ENCODE peak calls at places on chromosome 1, in four cellular contexts. A is GM13976, D is brain microvascular endothelial cell, Q is RWPE1. B is an unnamed sample.

GRCh38 chr1:205191617-205192016 is 19.9 kb downstream of the DSTYK start:
- DNase-seq in D (no peak), Q (no peak), A (no peak), B (no peak)

GRCh38 chr1:41455479-41456271 is 28.8 kb downstream of the EDN2 start:
- DNase-seq in Q (peak), D (peak), A (no peak), B (no peak)

GRCh38 chr1:53090227-53091147 is 28.5 kb downstream of the PODN start:
- DNase-seq in A (no peak), Q (no peak), D (no peak), B (no peak)

GRCh38 chr1:55284856-55285255 is 69.7 kb upstream of the USP24 start:
- DNase-seq in A (no peak), D (peak), Q (peak), B (peak)

GRCh38 chr1:154987326-154987725 is 4.2 kb downstream of the FLAD1 start:
- DNase-seq in D (no peak), A (no peak), Q (no peak), B (no peak)

GRCh38 chr1:67853704-67854103 is 20.4 kb upstream of the GNG12 start:
- DNase-seq in D (peak), A (peak), Q (peak), B (peak)

GRCh38 chr1:14106679-14107313 is 406.8 kb downstream of the PRDM2 start:
- DNase-seq in A (no peak), D (no peak), Q (no peak), B (no peak)

GRCh38 chr1:210437781-210438180 is 109.1 kb downstream of the HHAT start:
- DNase-seq in Q (no peak), D (no peak), A (no peak), B (no peak)

GRCh38 chr1:180881806-180882509 is 30.7 kb upstream of the KIAA1614 start:
- DNase-seq in D (no peak), Q (peak), A (peak), B (no peak)

GRCh38 chr1:226686440-226687436 is 52.3 kb downstream of the ITPKB start:
- DNase-seq in A (no peak), Q (no peak), D (no peak), B (peak)

GRCh38 chr1:22031214-22031962 is 21.1 kb upstream of the CDC42 start:
- DNase-seq in Q (no peak), A (no peak), D (no peak), B (peak)

GRCh38 chr1:169943963-169944526 is 50.3 kb upstream of the SCYL3 start:
- DNase-seq in A (no peak), D (no peak), Q (no peak), B (no peak)
- TF ChIP-seq CTCF in A (no peak), D (no peak), Q (no peak), B (no peak)

DNA sequence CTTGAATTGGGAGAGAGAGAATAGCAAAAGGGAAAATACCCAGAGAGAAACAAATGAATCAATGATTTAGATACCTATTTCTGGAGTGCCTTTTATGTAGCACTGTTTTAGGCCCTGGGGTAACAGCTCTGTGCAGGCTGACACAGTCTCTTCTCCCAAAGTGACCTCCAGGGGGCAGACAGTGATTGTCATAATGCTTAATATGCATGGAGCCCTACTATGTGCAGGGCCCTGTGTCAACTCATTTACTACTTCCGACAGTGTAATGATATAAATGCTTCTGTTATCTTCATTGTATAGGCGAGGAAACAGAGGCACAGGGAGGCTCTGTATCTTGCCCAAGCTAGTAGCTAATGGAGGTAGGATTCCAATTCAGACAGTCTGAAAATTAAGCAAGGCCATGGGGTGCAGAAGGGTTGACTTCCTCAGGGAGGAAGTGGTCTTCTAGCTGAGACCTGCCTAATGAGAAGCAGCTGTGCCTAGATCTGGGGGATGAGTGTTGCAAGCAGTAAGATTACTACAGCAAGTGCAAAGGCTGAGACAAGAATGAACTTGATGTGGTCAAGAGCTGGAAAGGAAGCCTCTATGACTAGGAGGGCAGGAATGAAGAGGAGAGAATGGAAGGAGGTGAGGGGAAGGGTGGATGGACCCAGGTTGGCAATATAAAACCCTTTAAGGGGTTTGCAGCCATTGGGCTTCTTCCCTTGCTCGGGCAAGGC is 16.2 kb upstream of the SERINC2 start:
- DNase-seq in Q (peak), D (peak), A (no peak), B (peak)
- TF ChIP-seq CTCF in Q (peak), D (peak), A (no peak), B (peak)

GRCh38 chr1:117122297-117123025 is 912 bp upstream of the TRIM45 start:
- DNase-seq in A (no peak), D (no peak), Q (no peak), B (no peak)
- TF ChIP-seq CTCF in A (no peak), D (no peak), Q (peak), B (no peak)

GRCh38 chr1:29453502-29454240 is 217.3 kb downstream of the PTPRU start:
- DNase-seq in A (peak), Q (peak), D (peak), B (peak)
- TF ChIP-seq CTCF in A (no peak), Q (no peak), D (peak), B (peak)

DNA sequence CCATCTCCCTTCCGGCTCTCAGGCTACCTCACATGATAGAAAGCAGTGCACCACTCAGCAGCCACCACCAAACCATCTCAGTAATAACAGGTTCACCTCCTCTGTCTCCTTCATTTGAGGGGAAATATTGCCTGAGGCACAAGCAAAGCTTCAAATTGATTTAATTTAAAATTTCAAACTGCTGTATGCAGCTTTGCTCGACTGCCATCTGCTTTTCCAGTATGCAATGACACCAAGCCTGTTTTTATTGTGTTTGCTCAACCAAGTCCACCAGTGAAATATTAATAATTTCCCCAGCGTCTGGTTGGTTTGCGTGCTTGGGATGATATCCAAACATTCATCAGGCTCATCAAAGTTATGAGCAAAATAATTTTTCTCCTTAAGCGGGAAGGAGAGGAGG is 552.4 kb upstream of the DAB1 start:
- DNase-seq in D (no peak), A (no peak), Q (no peak), B (no peak)
- TF ChIP-seq CTCF in D (no peak), A (no peak), Q (no peak), B (no peak)

GRCh38 chr1:27559466-27560030 is 44.4 kb downstream of the AHDC1 start:
- DNase-seq in Q (no peak), A (no peak), D (no peak), B (no peak)
- TF ChIP-seq CTCF in Q (no peak), A (no peak), D (no peak), B (no peak)

DNA sequence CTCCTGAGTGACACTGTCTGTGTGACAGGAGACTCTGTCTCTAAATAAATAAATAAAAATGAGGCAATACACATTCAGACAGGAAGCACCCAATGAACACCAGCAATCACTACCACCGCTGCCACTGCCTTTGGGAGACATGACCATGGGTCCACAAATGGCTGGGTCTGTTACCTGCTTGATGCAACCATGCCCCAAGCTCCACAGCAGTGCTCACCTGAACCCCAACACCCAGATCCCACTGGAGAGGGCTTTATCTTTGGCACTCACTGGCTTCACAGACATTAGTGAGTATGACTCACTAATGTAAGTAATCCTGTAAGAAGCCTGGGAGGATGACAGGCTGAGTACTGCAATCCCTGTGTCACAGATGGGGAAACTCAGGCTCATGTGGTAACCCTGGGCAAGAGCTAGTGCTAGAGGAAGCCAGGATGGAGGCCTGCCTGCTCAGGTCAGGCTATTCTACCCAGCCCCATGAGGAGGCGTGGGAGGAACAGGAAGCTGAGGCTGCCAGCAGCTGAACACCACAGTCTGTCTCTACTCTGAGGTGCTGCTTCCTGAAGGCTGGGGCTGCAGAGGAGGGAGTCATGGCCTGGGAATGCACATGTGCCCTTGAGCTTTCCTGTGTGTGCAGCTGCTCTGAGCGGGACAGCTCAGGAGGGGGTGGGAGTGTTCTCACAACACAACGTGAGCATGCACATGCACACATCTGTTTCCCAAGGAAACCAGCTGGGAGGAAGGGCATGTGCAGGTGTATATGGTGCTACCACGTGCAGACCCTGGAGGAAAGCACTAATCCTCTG is 43.0 kb downstream of the SLC9A1 start:
- DNase-seq in Q (peak), D (peak), A (peak), B (peak)
- TF ChIP-seq CTCF in Q (no peak), D (peak), A (peak), B (no peak)

DNA sequence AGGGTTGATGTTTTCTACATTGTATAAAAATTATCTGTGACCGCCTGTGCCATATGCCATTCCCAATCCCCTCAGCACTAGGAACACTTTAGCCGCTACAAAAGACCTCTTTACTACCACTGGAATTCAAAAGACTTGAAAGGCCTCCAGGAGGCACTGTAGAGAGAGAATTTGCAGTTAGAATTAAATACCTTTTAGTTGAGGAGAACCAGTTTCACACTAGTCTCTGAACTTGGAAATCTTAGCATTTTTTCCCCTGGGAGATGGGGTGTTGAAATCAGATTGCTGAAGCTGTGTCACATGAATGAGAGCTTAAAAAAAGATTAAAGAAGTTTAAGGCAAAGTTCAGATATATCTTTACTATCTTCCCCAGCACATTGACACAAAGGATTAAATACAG is 291.0 kb downstream of the ADGRL2 start:
- DNase-seq in Q (no peak), D (peak), A (no peak), B (no peak)
- TF ChIP-seq CTCF in Q (no peak), D (no peak), A (peak), B (no peak)

DNA sequence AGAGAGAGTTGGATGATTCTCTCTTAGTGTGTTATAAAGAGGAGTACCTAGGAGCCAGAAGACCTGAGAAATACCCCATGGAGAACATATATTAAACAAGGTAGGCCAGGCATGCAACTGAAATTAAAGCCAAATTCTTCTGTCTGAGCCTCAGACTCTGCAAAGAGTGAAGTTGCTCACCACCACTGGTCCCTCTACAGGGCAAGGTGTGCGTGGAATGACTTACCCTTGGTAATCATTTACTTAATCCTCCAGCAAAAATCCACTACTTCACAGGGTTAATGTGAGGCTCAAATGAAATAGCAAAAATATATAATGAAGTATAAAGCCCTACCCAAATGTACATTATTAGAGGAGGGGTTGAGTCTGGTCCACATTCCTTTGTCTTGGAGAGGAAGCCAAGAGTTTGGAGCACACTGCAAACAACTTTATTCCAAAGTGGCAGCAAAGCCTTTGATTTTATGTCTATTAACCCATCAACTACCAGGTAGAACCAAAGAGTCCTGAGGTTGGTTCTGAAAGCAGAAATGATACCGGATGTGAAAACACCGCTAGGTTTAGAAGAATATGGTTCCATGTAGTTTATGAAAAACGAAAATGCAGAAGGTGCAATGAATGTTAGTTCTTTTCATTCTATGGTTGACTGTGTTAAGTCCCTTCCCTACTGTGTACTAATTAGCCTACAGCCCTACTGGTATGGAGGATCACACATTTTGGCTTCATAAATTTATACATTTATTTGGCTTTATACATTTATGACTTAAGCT is 8.5 kb downstream of the SSR2 start:
- DNase-seq in A (peak), Q (no peak), D (no peak), B (no peak)
- TF ChIP-seq CTCF in A (no peak), Q (no peak), D (no peak), B (no peak)

B was measured in activated CD8-positive, alpha-beta T cell treated with anti-CD3 and anti-CD28 coated beads for 36 hours.